ENCODE peak calls at places on chromosomes 13 and 19, in five cellular contexts. X is breast epithelium, S is spleen, T is K562, V is stomach. D is an unnamed sample.

GRCh38 chr19:12077375-12077774 is 12.8 kb downstream of the ZNF844 start:
- DNase-seq in X (no peak), S (no peak), T (no peak), V (no peak), D (no peak)

GRCh38 chr13:51230473-51231105 is 8.4 kb downstream of the FAM124A start:
- DNase-seq in X (no peak), S (no peak), T (no peak), V (peak; percentile 72), D (no peak)

GRCh38 chr19:34734601-34735103 is 609 bp downstream of the ZNF181 start:
- DNase-seq in X (no peak), S (no peak), T (peak; percentile 40), V (no peak), D (no peak)

GRCh38 chr19:44585371-44586141 is 27.8 kb upstream of the IGSF23 start:
- DNase-seq in X (no peak), S (no peak), T (no peak), V (no peak), D (no peak)

GRCh38 chr13:105806335-105806920 is 729.0 kb downstream of the EFNB2 start:
- DNase-seq in X (no peak), S (no peak), T (no peak), V (no peak), D (no peak)

GRCh38 chr19:34350161-34350561 is 14.8 kb upstream of the GPI start:
- DNase-seq in X (no peak), S (no peak), T (no peak), V (no peak), D (no peak)

GRCh38 chr19:21691656-21692055 is 75.7 kb downstream of the ZNF100 start:
- DNase-seq in X (no peak), S (no peak), T (no peak), V (no peak), D (no peak)

GRCh38 chr13:49546559-49546958 is 38.8 kb downstream of the RCBTB1 start:
- DNase-seq in X (no peak), S (no peak), T (no peak), V (no peak), D (no peak)

GRCh38 chr13:104769520-104769919 is 1703.3 kb upstream of the SLC10A2 start:
- DNase-seq in X (no peak), S (no peak), T (no peak), V (no peak), D (no peak)

GRCh38 chr13:111046590-111047141 is 68.4 kb upstream of the ARHGEF7 start:
- DNase-seq in X (no peak), S (no peak), T (peak; percentile 73), V (no peak), D (no peak)

GRCh38 chr13:111042661-111043226 is 72.4 kb upstream of the ARHGEF7 start:
- DNase-seq in X (no peak), S (no peak), T (no peak), V (no peak), D (no peak)

GRCh38 chr13:111045170-111045569 is 69.9 kb upstream of the ARHGEF7 start:
- DNase-seq in X (no peak), S (no peak), T (no peak), V (no peak), D (no peak)

GRCh38 chr13:111043575-111043982 is 71.5 kb upstream of the ARHGEF7 start:
- DNase-seq in X (no peak), S (no peak), T (peak; percentile 58), V (no peak), D (no peak)

GRCh38 chr13:111044087-111044830 is 70.9 kb upstream of the ARHGEF7 start:
- DNase-seq in X (no peak), S (no peak), T (no peak), V (no peak), D (no peak)
- H3K4me1 ChIP-seq in X (no peaks in the 10 kb centered on the region), S (peaks cover 12% of the 10 kb centered on the region), T (peaks cover 30% of the 10 kb centered on the region), V (no peaks in the 10 kb centered on the region), D (no peaks in the 10 kb centered on the region)

DNA sequence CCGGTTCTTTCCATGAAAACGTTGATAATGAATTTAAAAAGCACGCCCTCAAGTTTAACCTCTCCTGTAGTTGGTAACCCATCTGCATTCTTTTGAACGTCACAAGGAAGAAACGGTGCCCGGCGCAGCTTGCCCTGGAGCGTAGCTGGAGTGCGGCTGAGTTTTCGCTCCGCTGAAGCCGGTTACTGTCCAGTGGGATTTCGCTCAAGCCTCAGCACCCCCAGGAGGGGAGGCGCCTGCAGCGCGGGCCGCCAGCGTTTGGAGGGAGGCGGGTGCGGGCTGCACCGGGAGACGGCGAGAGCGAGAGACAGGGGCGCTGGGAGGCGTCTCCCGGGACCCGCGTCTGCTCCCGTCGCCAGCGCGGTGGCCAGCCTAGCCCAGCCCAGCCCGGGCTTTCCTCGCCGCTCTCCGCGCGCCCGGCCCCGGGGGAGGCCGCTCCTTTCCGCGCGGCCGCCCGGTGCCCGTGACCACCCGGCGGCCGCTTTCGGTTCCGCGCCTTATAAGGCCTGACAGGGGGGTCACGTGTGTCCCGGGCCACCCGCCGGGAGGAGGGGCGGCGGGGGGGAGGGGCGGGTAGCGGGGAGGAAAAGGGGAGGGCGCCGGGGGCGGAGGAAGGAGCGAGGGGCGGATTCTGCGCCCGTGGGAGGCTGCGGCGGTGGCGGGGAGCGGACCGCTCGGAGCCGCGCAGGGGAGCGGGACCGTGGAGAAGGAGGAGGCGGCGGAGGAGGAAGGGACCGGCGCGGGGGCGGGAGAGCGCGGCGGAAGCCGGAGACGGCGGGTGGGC is 8.3 kb upstream of the DGKH start:
- DNase-seq in X (peak; percentile 91), S (peak; percentile 96), T (peak; percentile 83), V (peak; percentile 91), D (no peak)
- TF ChIP-seq CTCF in X (no peak), S (peak; percentile 43), T (no peak), V (no peak), D (no peak)

DNA sequence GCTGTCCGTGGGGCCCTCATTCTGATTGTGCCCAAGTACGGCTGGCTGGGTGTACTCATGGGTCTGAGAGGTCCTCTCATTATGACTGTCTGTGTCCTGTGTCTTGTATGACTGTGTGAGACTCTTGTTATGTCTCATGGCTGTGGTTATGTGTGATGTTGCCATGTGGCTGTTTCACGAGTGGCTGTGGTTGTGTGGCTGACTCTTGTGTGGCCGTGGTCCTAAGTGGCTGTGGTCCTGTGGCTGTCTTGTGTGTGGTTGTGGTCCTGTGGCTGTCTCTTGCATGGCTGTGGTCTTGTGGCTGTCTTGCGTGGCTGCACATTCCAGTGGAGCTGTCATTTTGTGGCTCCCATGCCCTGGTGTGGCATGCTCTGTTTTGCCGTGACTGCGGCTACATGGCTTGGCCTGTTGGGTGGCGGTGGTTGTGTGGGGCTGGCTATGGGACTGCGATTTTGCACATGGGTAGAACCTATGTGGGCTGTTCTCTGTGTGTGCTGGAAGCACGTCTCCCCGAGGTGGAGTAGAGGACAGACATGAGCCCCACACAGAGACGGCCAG is 2.5 kb downstream of the LYL1 start:
- DNase-seq in X (no peak), S (peak; percentile 82), T (peak; percentile 70), V (no peak), D (no peak)
- TF ChIP-seq POLR2AphosphoS5 in X (no peak), S (peak; percentile 41), T (peak; percentile 80), V (no peak), D (no peak)

GRCh38 chr13:75507027-75508001 is 25.3 kb upstream of the TBC1D4 start:
- DNase-seq in X (no peak), S (no peak), T (no peak), V (no peak), D (no peak)

GRCh38 chr13:75511226-75511625 is 26.4 kb downstream of the COMMD6 start:
- DNase-seq in X (no peak), S (no peak), T (no peak), V (no peak), D (no peak)

GRCh38 chr13:75508002-75508548 is 26.1 kb upstream of the TBC1D4 start:
- DNase-seq in X (no peak), S (no peak), T (no peak), V (no peak), D (no peak)

GRCh38 chr13:75505966-75506365 is 24.0 kb upstream of the TBC1D4 start:
- DNase-seq in X (no peak), S (no peak), T (no peak), V (no peak), D (no peak)

DNA sequence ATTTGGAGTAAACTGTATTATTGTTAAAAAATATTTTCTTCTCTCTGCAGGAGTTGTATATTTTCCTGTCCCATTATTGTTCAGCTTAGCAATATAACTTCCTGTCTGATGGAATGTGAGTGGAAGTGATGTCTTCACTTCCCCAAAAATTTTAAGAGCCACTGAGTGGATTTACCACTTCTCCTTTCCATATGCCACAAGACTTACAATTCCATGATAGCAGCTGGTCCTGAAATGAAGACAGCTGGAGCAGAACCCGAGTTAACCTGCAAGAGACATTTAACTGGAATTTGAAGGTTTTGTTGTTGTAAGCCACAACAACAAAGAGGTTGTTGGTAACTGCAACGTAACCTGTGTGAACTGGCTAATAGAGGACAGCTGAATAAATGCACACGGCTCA is 23.4 kb upstream of the TBC1D4 start:
- DNase-seq in X (no peak), S (no peak), T (no peak), V (no peak), D (no peak)
- H3K4me1 ChIP-seq in X (no peaks in the 10 kb centered on the region), S (peaks cover 11% of the 10 kb centered on the region), T (no peaks in the 10 kb centered on the region), V (no peaks in the 10 kb centered on the region), D (no peaks in the 10 kb centered on the region)

DNA sequence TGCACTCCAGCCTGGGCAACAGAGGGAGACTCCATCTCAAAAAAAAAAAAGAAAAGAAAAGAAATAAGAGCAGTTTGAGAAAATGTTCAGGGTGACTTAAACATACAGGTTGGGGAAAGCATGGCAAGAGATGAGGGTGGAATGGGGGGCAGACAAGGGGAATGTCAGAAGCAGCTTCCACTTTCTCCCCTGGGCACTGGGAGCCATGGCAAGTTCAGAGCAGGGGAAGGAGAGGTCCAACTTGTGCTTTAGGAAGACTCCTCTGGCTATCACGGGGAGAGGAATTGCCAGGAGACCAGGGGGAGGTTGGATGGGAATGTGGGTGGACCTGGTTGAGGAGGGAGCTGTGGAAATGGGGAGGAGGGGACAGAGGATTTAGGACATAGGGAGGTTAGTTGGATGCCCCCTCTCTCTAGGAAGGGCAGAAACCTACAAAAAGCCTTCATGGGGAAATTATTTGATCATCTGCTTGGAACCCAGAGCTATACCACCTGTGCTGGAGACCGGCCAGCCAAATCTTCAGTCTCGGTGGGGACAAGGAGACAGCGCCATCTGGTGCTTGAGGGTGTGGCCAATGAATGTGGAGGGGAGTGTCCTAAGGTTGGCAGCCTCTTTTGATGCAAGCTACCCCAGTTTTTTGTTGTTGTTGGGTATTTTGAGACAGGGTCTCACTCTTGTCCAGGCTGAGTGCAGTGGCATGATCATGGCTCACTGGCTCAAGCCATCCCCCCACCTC is 7.3 kb upstream of the STRN4 start:
- DNase-seq in X (no peak), S (peak; percentile 88), T (peak; percentile 81), V (peak; percentile 75), D (no peak)
- TF ChIP-seq CTCF in X (peak; percentile 32), S (peak; percentile 75), T (peak; percentile 79), V (no peak), D (peak; percentile 50)

GRCh38 chr19:49145485-49146407 is 9.4 kb downstream of the HRC start:
- DNase-seq in X (peak; percentile 77), S (peak; percentile 93), T (peak; percentile 92), V (peak; percentile 87), D (peak; percentile 42)
- TF ChIP-seq POLR2AphosphoS5 in X (no peak), S (no peak), T (no peak), V (peak; percentile 15), D (no peak)

DNA sequence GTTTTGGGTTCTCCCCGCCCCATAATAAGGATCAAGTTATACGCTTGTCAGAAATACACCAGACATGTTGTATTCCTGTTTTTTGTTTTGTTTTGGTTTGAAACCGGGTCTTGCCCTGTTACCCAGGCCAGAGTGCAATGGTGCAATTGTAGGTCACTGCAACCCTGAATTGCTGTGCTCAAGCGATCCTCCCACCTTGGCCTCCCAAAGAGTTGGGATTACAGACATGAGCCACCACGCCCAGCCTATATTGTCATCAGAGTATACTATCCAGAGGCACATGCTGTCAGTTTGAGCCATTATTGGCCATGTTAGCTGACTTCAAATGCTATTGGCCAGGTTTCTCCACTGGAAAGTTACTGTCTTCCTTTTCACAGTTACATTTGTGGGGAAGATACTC is 9.8 kb downstream of the SAFB start:
- DNase-seq in X (no peak), S (peak; percentile 12), T (no peak), V (no peak), D (no peak)
- H3K4me1 ChIP-seq in X (no peaks in the 10 kb centered on the region), S (peaks cover 100% of the 10 kb centered on the region), T (peaks cover 13% of the 10 kb centered on the region), V (peaks cover 94% of the 10 kb centered on the region), D (no peaks in the 10 kb centered on the region)

D was measured in Panc1.